ENCODE peak calls at places on chromosomes 5 and 9, in six cellular contexts. Y, I, O, X, H and E are unnamed samples.

GRCh38 chr5:179198865-179199645 is 138.9 kb downstream of the ZNF354C start:
- DNase-seq in O (no peak), H (no peak), I (no peak), Y (no peak), X (no peak), E (no peak)

GRCh38 chr9:121581775-121582600 is 69.4 kb upstream of the DAB2IP start:
- DNase-seq in H (no peak), I (peak; percentile 58), O (no peak), X (peak; percentile 30), Y (no peak), E (peak; percentile 60)

GRCh38 chr5:178145965-178146820 is 7.5 kb downstream of the NHP2 start:
- DNase-seq in I (peak; percentile 91), H (peak; percentile 92), X (peak; percentile 31), O (peak; percentile 53), Y (peak; percentile 41), E (peak; percentile 89)

GRCh38 chr5:8845316-8845715 is 700.6 kb downstream of the SEMA5A start:
- DNase-seq in H (no peak), I (no peak), X (no peak), Y (peak; percentile 71), O (no peak), E (no peak)

GRCh38 chr5:141840295-141840812 is 37.9 kb downstream of the PCDH1 start:
- DNase-seq in Y (no peak), X (no peak), I (no peak), H (no peak), O (no peak), E (no peak)

GRCh38 chr5:135916638-135917263 is 21.1 kb upstream of the IL9 start:
- DNase-seq in H (no peak), O (no peak), Y (no peak), X (no peak), I (no peak), E (no peak)

GRCh38 chr5:168327019-168327421 is 35.6 kb downstream of the WWC1 start:
- DNase-seq in O (no peak), I (no peak), Y (peak; percentile 73), H (peak; percentile 48), X (no peak), E (no peak)

GRCh38 chr5:129112295-129112694 is 17.7 kb downstream of the ISOC1 start:
- DNase-seq in X (no peak), I (no peak), Y (peak; percentile 24), H (no peak), O (no peak), E (no peak)

GRCh38 chr5:112141582-112141981 is 277.5 kb downstream of the EPB41L4A start:
- DNase-seq in Y (no peak), X (no peak), I (no peak), H (no peak), O (no peak), E (no peak)

GRCh38 chr5:154015071-154015693 is 23.5 kb downstream of the FAM114A2 start:
- DNase-seq in Y (no peak), X (no peak), I (no peak), H (no peak), O (no peak), E (no peak)

GRCh38 chr9:22913518-22913917 is 466.9 kb downstream of the DMRTA1 start:
- DNase-seq in H (no peak), X (no peak), I (no peak), O (no peak), Y (no peak), E (no peak)

GRCh38 chr5:33023649-33024048 is 312.5 kb downstream of the NPR3 start:
- DNase-seq in H (no peak), I (no peak), X (no peak), Y (no peak), O (no peak), E (no peak)

GRCh38 chr5:150295172-150295611 is 5.6 kb upstream of the CAMK2A start:
- DNase-seq in H (no peak), X (no peak), Y (peak; percentile 81), I (no peak), O (peak; percentile 72), E (no peak)

GRCh38 chr5:59588922-59589321 is 304.6 kb downstream of the PDE4D start:
- DNase-seq in H (no peak), X (no peak), Y (no peak), I (no peak), O (peak; percentile 49), E (no peak)

GRCh38 chr9:100428871-100429654 is 2.1 kb downstream of the MSANTD3 start:
- DNase-seq in Y (peak; percentile 100), I (no peak), X (no peak), H (peak; percentile 94), O (peak; percentile 100), E (no peak)

GRCh38 chr9:20623021-20623747 is 885 bp upstream of the MLLT3 start:
- DNase-seq in Y (peak; percentile 0), O (peak; percentile 33), H (peak; percentile 37), I (no peak), X (peak; percentile 15), E (no peak)

GRCh38 chr9:109817146-109817845 is 37.3 kb downstream of the PALM2AKAP2 start:
- DNase-seq in O (peak; percentile 84), Y (peak; percentile 83), X (no peak), I (no peak), H (peak; percentile 87), E (peak; percentile 47)

GRCh38 chr5:42721484-42721883 is 35.1 kb upstream of the CCDC152 start:
- DNase-seq in X (no peak), H (no peak), O (no peak), Y (no peak), I (no peak), E (no peak)

GRCh38 chr9:129027685-129028191 is 393 bp downstream of the SH3GLB2 start:
- DNase-seq in I (no peak), Y (no peak), O (peak; percentile 28), H (peak; percentile 49), X (peak; percentile 31), E (no peak)

GRCh38 chr9:135347461-135347860 is 132.1 kb upstream of the PPP1R26 start:
- DNase-seq in I (no peak), O (no peak), Y (no peak), H (no peak), X (no peak), E (no peak)

GRCh38 chr5:163565492-163565891 is 60.1 kb downstream of the MAT2B start:
- DNase-seq in X (no peak), I (peak; percentile 49), O (peak; percentile 32), Y (no peak), H (peak; percentile 3), E (no peak)

GRCh38 chr5:90645024-90645610 is 86.5 kb downstream of the ADGRV1 start:
- DNase-seq in X (no peak), H (no peak), I (peak; percentile 79), Y (no peak), O (peak; percentile 42), E (peak; percentile 46)

GRCh38 chr9:1604942-1605560 is 410.1 kb upstream of the SMARCA2 start:
- DNase-seq in O (no peak), I (no peak), H (peak; percentile 49), X (peak; percentile 24), Y (no peak), E (no peak)

GRCh38 chr5:131230406-131230805 is 33.4 kb upstream of the CDC42SE2 start:
- DNase-seq in Y (no peak), H (no peak), I (peak; percentile 33), X (no peak), O (no peak), E (no peak)

GRCh38 chr9:121369595-121370265 is at the start of gene STOM:
- DNase-seq in I (no peak), X (no peak), O (peak; percentile 84), H (no peak), Y (peak; percentile 83), E (no peak)

GRCh38 chr9:19284729-19285128 is 54.2 kb downstream of the DENND4C start:
- DNase-seq in H (no peak), O (no peak), I (no peak), Y (peak; percentile 15), X (no peak), E (no peak)

GRCh38 chr9:19290103-19290502 is 59.6 kb downstream of the DENND4C start:
- DNase-seq in O (no peak), I (no peak), H (no peak), Y (no peak), X (no peak), E (no peak)

GRCh38 chr9:19283108-19283710 is 52.7 kb downstream of the DENND4C start:
- DNase-seq in X (no peak), I (no peak), H (peak; percentile 57), Y (no peak), O (no peak), E (no peak)

GRCh38 chr9:19281801-19282200 is 51.3 kb downstream of the DENND4C start:
- DNase-seq in Y (no peak), H (peak; percentile 24), I (no peak), X (no peak), O (no peak), E (no peak)

DNA sequence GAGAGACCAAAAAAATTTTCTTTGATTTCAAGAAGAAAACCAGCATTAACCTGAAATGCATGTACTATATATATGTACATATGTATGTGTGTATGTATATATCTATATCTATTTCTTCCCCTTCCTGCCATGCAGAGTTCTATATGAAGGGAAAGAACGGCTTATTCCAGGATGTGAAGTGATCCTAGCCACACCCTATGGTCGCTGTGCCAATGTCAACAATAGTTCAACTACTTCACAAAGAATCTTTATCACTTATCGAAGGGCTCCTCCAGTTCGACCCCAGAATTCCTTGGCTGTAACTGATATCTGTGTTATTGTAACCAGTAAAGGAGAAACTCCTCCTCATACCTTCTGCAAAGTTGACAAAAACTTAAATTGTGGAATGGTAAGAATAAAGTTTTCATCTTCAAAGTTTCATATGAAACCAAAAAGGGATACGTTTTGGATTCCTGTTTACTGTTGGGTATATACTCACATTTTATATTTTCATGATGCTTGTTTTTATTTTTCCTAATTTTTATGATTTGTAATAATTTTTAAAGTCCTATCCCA is 56.2 kb downstream of the DENND4C start:
- DNase-seq in I (no peak), H (no peak), Y (peak; percentile 16), O (no peak), X (no peak), E (no peak)
- H4K91ac ChIP-seq in I (no peak overlapping the region), H (no peak overlapping the region), Y (no peak overlapping the region), O (no peak overlapping the region), X (no peak overlapping the region), E (no peak overlapping the region)

GRCh38 chr9:89036383-89036782 is 45.1 kb downstream of the S1PR3 start:
- DNase-seq in H (peak; percentile 33), X (no peak), I (no peak), Y (peak; percentile 61), O (peak; percentile 25), E (no peak)
- H4K91ac ChIP-seq in H (no peak overlapping the region), X (no peak overlapping the region), I (no peak overlapping the region), Y (no peak overlapping the region), O (no peak overlapping the region), E (no peak overlapping the region)

GRCh38 chr5:144947019-144947418 is 776.3 kb downstream of the KCTD16 start:
- DNase-seq in I (no peak), O (no peak), X (no peak), H (no peak), Y (no peak), E (no peak)
- H4K91ac ChIP-seq in I (no peak overlapping the region), O (no peak overlapping the region), X (no peak overlapping the region), H (no peak overlapping the region), Y (no peak overlapping the region), E (no peak overlapping the region)

DNA sequence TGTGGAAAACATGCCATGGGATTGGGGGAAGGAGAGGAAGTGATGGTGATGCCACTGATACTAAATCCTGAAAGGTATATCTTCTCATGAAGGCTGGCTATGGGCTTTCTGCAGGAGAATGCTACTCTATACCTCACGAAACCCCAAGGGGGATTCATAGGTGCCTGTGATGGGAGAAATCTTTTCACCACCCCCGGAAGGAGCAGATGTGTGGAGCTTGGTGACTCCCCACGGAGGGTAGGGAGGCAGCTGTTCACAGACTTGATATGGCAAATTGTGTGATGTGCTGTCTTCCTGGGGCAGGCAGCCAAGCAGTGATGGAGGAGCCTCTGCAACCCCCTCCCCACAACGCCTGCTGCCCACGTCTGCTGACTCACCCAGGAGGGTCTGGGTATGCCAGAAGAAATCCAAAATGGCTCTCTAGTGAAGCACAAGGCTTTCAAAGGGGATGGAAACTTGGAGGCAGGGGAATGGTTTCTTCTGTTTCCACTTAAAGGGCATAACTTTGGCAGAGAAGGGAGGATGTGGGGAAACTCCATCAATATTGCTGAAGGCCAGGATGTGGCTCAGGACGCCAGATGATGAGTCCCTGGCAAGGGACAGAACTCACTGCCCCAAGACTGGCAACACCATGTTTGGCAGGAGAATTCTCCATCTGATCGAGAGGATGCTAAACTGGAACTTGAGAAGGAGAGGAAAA is 188.4 kb downstream of the GABBR2 start:
- DNase-seq in H (no peak), X (no peak), Y (peak; percentile 86), O (no peak), I (no peak), E (no peak)
- H4K91ac ChIP-seq in H (no peak overlapping the region), X (no peak overlapping the region), Y (peak overlapping the region; percentile 92), O (no peak overlapping the region), I (no peak overlapping the region), E (no peak overlapping the region)